ENCODE peak calls at places on chromosomes 7 and 10, in five cellular contexts. D is Panc1, C is body of pancreas, M is mammary epithelial cell, E is OCI-LY7. N is an unnamed sample.

GRCh38 chr7:140714331-140715040 is 18.0 kb downstream of the NDUFB2 start:
- DNase-seq in M (no peak), D (no peak), C (no peak), E (no peak), N (no peak)

GRCh38 chr7:21912931-21913780 is 32.5 kb downstream of the CDCA7L start:
- DNase-seq in D (no peak), E (peak), M (no peak), C (no peak), N (no peak)

GRCh38 chr7:105261689-105262088 is 127.0 kb downstream of the SRPK2 start:
- DNase-seq in E (no peak), D (no peak), C (no peak), M (no peak), N (no peak)

GRCh38 chr10:119235381-119235780 is 28.0 kb downstream of the GRK5 start:
- DNase-seq in D (no peak), M (peak), C (no peak), E (no peak), N (no peak)

GRCh38 chr10:124248056-124248455 is 154.7 kb upstream of the CHST15 start:
- DNase-seq in E (no peak), D (no peak), M (no peak), C (no peak), N (no peak)

GRCh38 chr7:95781967-95782586 is 9.7 kb downstream of the DYNC1I1 start:
- DNase-seq in E (no peak), M (no peak), C (no peak), D (no peak), N (peak)

GRCh38 chr10:55627526-55628170 is 733.4 kb downstream of the ZWINT start:
- DNase-seq in D (no peak), C (no peak), M (no peak), E (no peak), N (peak)

GRCh38 chr10:124094419-124094785 is 1.0 kb upstream of the CHST15 start:
- DNase-seq in C (no peak), M (no peak), E (no peak), D (no peak), N (no peak)

GRCh38 chr7:1200045-1200444 is 32.6 kb upstream of the UNCX start:
- DNase-seq in C (no peak), M (no peak), D (no peak), E (no peak), N (peak)

GRCh38 chr10:1309237-1309968 is 253.2 kb downstream of the WDR37 start:
- DNase-seq in D (no peak), C (no peak), M (no peak), E (no peak), N (no peak)
- H3K27ac ChIP-seq in D (no peak), C (no peak), M (no peak), E (no peak), N (no peak)

GRCh38 chr7:86645676-86646276 is 2.1 kb downstream of the GRM3 start:
- DNase-seq in E (no peak), M (no peak), C (no peak), D (no peak), N (no peak)
- H3K27ac ChIP-seq in E (no peak), M (no peak), C (no peak), D (no peak), N (no peak)

GRCh38 chr10:31615129-31615528 is 296.1 kb downstream of the ZEB1 start:
- DNase-seq in C (no peak), M (no peak), D (no peak), E (no peak), N (no peak)
- H3K27ac ChIP-seq in C (no peak), M (no peak), D (no peak), E (no peak), N (no peak)

DNA sequence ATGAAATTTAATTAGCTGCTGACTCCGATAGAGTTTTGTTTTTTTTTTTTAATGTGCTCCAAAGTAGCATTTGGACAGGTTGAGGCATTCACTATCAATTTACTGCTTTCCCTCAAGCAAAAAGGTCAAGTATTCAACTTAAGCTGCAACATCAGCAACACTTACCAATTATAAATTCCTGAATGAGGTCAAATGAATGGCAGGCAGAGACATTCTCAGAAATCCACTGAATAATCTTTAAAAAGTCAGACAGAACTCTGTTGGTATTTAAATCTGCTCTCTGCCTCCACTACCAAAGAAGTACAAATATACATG is 62.8 kb downstream of the GSAP start:
- DNase-seq in E (no peak), M (no peak), D (no peak), C (no peak), N (no peak)
- H3K27ac ChIP-seq in E (no peak), M (no peak), D (no peak), C (no peak), N (no peak)

DNA sequence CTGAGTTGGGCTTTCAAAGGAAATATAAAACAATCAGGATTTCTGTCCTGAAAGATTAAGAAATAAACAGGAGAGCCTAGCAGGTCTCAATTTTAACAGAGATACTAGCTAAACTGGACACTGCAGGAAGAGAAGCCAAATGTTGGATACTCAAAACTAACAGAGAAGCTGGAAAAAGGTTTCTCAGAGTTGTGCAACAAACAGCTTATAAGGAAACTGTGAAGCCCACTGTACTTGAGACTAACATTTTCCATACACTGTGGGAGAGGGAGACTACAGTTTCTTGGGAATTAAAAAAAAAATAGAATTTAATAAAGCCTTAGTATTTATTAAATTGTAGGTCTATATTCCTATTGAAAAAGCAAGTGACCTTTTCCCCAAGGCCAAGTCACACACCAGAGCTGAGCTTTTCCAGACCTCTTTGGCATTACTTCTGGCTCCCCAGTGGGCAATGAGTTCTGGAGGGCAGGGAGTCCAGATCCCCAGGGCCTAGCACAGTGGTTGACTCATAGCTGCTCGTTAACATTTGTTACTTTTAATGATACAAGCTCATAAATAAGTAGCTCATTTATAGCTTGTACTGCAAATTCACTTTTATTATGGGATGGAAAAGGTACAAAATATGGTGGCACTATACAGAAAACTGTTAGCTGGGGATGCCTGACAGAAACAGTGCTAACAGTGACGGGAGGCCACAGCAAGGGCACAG is 68.3 kb downstream of the MINDY3 start:
- DNase-seq in M (no peak), E (no peak), D (no peak), C (no peak), N (peak)
- H3K27ac ChIP-seq in M (no peak), E (no peak), D (no peak), C (no peak), N (peak)

N was measured in cardiac muscle cell.